ENCODE peak calls at places on chromosomes 11 and 22, in four cellular contexts. L is fibroblast of lung, G is AG04450, R is cardiac muscle cell. A is an unnamed sample.

GRCh38 chr11:66225054-66225453 is 43.4 kb upstream of the RAB1B start:
- DNase-seq in L (no peak), R (no peak), G (no peak), A (no peak)

GRCh38 chr22:24091551-24092420 is 80.7 kb downstream of the CABIN1 start:
- DNase-seq in R (peak), L (no peak), G (no peak), A (peak)

GRCh38 chr11:14974021-14974698 is 2.0 kb upstream of the CALCA start:
- DNase-seq in L (no peak), R (peak), G (no peak), A (no peak)

GRCh38 chr11:35682230-35683195 is 19.9 kb downstream of the TRIM44 start:
- DNase-seq in R (no peak), L (peak), G (no peak), A (no peak)

GRCh38 chr11:33461319-33461718 is 204.1 kb downstream of the HIPK3 start:
- DNase-seq in L (no peak), R (no peak), G (no peak), A (no peak)

GRCh38 chr11:18265949-18266348 is at the start of gene SAA1:
- DNase-seq in R (no peak), G (no peak), L (no peak), A (no peak)

GRCh38 chr11:132058211-132058772 is 687.9 kb downstream of the NTM start:
- DNase-seq in R (no peak), L (peak), G (no peak), A (peak)

GRCh38 chr11:113986351-113987140 is 11.6 kb downstream of the HTR3A start:
- DNase-seq in G (no peak), L (no peak), R (no peak), A (no peak)

GRCh38 chr11:32435511-32435946 is at the start of gene WT1:
- DNase-seq in G (no peak), L (no peak), R (peak), A (peak)

GRCh38 chr11:76661306-76661751 is 9.2 kb downstream of the LRRC32 start:
- DNase-seq in R (no peak), L (no peak), G (no peak), A (no peak)

GRCh38 chr11:77075425-77075905 is 8.7 kb downstream of the CAPN5 start:
- DNase-seq in L (no peak), G (no peak), R (no peak), A (no peak)

GRCh38 chr22:46710842-46711241 is 27.2 kb downstream of the CERK start:
- DNase-seq in G (no peak), L (no peak), R (no peak), A (no peak)

GRCh38 chr22:39906207-39906606 is 5.3 kb downstream of the GRAP2 start:
- DNase-seq in R (no peak), G (no peak), L (no peak), A (no peak)

GRCh38 chr11:110000045-110000502 is 93.1 kb upstream of the ZC3H12C start:
- DNase-seq in G (peak), L (peak), R (peak), A (no peak)

GRCh38 chr22:20180640-20181039 is 29.8 kb upstream of the CCDC188 start:
- DNase-seq in L (no peak), G (no peak), R (no peak), A (no peak)

GRCh38 chr11:78331711-78332110 is 85.9 kb downstream of the GAB2 start:
- DNase-seq in R (no peak), G (no peak), L (no peak), A (no peak)

GRCh38 chr22:41382098-41382578 is 396 bp downstream of the TEF start:
- DNase-seq in G (no peak), L (peak), R (peak), A (peak)

GRCh38 chr11:100932474-100933100 is 197.0 kb downstream of the PGR start:
- DNase-seq in G (no peak), R (no peak), L (peak), A (no peak)

GRCh38 chr11:128323381-128323780 is 264.0 kb downstream of the ETS1 start:
- DNase-seq in L (peak), R (peak), G (no peak), A (no peak)

GRCh38 chr11:117143390-117143789 is 697 bp upstream of the PAFAH1B2 start:
- DNase-seq in R (peak), L (peak), G (no peak), A (peak)

GRCh38 chr22:50305393-50305657 is 2.1 kb downstream of the PLXNB2 start:
- DNase-seq in G (no peak), L (no peak), R (no peak), A (no peak)

GRCh38 chr11:118658372-118659313 is 20.8 kb downstream of the TREH start:
- DNase-seq in G (no peak), R (no peak), L (peak), A (no peak)

GRCh38 chr11:45225961-45226871 is 59.9 kb downstream of the SYT13 start:
- DNase-seq in G (no peak), L (no peak), R (no peak), A (no peak)

GRCh38 chr11:88375927-88376470 is 38.5 kb upstream of the CTSC start:
- DNase-seq in R (no peak), L (no peak), G (no peak), A (no peak)

GRCh38 chr22:38927033-38927789 is 30.2 kb upstream of the APOBEC3A start:
- DNase-seq in R (peak), G (no peak), L (peak), A (peak)

GRCh38 chr22:17836977-17837742 is 62.9 kb upstream of the BID start:
- DNase-seq in G (no peak), R (no peak), L (no peak), A (no peak)

GRCh38 chr11:124276081-124276480 is 19.9 kb downstream of the OR8G5 start:
- DNase-seq in G (peak), R (no peak), L (peak), A (no peak)

GRCh38 chr11:61277186-61277972 is 17.7 kb downstream of the VWCE start:
- DNase-seq in G (no peak), L (no peak), R (no peak), A (no peak)

GRCh38 chr22:20566420-20567260 is 59.2 kb downstream of the MED15 start:
- DNase-seq in G (no peak), R (no peak), L (peak), A (no peak)

GRCh38 chr11:46361283-46362145 is 14.3 kb downstream of the DGKZ start:
- DNase-seq in G (no peak), L (peak), R (peak), A (peak)

GRCh38 chr11:102438311-102439062 is 14.1 kb downstream of the TMEM123 start:
- DNase-seq in G (no peak), L (no peak), R (no peak), A (no peak)

GRCh38 chr11:95024958-95025357 is at the start of gene KDM4E:
- DNase-seq in R (no peak), L (no peak), G (no peak), A (no peak)

DNA sequence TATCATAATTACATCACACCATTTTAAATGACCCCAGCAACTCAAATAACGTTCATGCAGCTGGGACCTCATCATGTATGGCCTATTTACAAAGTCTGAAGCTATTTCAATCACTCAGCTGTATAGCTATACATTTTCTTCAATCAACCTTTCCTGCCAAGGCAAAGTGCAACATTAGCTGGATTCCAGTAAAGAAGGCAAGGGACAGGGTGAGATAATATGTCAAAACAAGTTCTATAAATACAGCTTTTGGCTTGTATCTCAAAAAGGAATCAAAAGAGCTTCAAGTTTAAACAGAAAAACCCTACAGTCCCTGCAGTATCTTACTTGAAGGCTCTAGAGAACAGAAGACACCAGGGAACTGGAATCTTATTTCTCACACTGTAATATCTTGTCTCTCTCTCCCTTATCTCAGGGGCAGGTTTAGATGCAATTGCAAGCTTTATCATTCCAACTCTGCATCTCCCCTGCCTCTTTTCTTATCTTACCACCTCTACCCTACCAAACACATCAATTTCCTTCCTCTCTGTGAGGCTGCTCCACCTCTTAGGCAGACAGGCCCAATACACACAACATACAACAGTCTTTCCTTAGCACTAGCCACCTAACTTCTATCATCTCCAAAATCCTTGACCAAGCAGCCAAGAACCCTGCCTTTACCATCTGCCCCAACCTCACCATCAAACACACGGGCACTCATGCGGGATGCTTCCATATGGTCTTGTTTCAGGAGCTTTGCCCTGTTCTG is 34.5 kb downstream of the CELF1 start:
- DNase-seq in L (no peak), R (no peak), G (no peak), A (no peak)
- H3K27ac ChIP-seq in L (no peak), R (peak), G (no peak), A (no peak)

DNA sequence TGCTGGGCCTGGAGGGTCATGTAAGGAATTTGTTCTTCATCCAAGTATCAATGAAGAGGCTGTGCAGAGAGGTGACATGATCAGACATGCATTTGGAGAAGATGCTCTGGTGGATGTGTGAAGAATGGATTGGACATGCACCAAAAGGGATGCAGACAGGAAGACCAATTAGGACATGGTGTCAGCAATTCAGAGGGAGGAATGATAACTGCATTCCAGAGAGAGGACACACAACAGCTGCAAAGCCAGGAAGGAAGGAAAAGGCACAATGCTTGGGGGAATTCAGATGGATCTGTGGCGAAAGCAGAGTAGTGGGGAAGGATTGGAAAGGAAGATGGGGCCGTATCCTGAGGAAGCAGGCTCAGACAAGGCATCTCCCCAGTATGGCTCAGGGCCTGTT is 5.2 kb upstream of the ARRB1 start:
- DNase-seq in L (no peak), R (no peak), G (no peak), A (no peak)
- H3K4me3 ChIP-seq in L (no peak), R (no peak), G (no peak), A (no peak)

GRCh38 chr22:43860126-43860525 is 2.2 kb downstream of the SULT4A1 start:
- DNase-seq in L (no peak), R (no peak), G (no peak), A (no peak)

GRCh38 chr22:43861529-43861928 is 784 bp downstream of the SULT4A1 start:
- DNase-seq in G (no peak), R (no peak), L (peak), A (no peak)

GRCh38 chr22:43859621-43860020 is 2.7 kb downstream of the SULT4A1 start:
- DNase-seq in R (no peak), L (no peak), G (no peak), A (no peak)

GRCh38 chr22:43862074-43862881 is at the start of gene SULT4A1:
- DNase-seq in L (peak), G (no peak), R (peak), A (no peak)

DNA sequence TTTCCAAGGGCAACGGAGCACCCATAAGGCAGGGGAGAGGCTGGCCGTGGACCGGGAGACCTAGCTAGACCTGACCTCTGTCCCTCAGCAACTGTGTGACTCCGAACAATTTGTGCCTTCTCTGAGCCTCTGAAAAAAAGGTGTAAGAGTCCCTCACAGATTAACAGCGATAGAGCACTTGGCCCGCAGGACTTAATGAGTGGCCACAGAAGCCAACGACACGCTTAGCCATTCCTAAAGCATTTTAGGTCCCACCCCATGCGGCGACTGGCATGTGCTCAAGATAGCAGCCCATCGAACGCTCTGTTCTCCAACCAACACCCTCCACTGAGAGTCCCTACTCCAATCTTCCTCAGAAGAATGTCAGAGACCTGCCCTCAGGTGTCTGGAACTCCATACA is 1.5 kb downstream of the SULT4A1 start:
- DNase-seq in R (no peak), L (no peak), G (no peak), A (no peak)
- TF ChIP-seq CTCF in R (no peak), L (no peak), G (no peak), A (no peak)

GRCh38 chr22:26477341-26477731 is 6.2 kb downstream of the HPS4 start:
- DNase-seq in G (no peak), L (no peak), R (no peak), A (no peak)
- H3K27ac ChIP-seq in G (peak), L (no peak), R (no peak), A (no peak)

DNA sequence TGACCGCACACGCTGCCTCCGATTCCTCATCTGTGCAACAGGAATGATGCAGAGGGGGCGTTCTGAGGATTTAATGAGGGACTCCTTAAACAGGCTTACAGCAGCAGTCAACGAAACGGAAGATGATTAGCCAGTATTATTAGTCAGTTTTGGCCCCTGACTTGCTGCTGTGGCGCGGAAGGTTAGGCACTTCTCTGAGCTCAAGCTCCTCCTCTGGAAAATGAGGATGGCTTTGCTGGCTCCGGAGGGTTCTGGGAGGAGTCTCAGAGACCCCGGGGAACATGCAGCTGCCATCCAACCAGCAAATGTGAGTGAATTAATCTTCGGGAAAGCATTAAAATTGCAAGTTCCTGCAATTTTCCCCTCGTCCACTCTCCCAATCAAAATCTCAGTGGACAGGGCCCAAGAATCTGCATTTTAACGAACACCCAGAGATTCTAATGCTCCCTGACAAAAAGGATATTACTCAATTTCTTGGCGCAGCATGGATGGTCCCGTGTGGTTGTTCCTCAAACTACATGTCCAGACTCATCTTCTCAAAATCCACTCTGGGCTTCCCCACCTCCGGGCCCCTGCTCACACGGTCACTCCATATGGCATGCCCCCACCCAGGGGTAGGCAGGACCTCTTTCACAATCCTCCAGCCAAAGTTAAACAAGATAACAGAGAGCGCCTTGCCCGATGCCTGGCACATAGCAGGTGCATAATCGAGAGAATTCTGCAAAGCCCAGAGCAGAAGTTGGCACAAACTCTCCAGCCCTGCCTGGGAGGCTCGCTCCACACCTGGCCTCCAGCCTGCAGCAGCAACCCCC is 6.4 kb downstream of the ELFN2 start:
- DNase-seq in G (no peak), L (no peak), R (no peak), A (no peak)
- H3K4me3 ChIP-seq in G (peak), L (no peak), R (no peak), A (peak)

GRCh38 chr11:8360086-8360828 is 96.6 kb upstream of the LMO1 start:
- DNase-seq in R (no peak), L (no peak), G (no peak), A (no peak)
- TF ChIP-seq CTCF in R (no peak), L (no peak), G (no peak), A (no peak)

DNA sequence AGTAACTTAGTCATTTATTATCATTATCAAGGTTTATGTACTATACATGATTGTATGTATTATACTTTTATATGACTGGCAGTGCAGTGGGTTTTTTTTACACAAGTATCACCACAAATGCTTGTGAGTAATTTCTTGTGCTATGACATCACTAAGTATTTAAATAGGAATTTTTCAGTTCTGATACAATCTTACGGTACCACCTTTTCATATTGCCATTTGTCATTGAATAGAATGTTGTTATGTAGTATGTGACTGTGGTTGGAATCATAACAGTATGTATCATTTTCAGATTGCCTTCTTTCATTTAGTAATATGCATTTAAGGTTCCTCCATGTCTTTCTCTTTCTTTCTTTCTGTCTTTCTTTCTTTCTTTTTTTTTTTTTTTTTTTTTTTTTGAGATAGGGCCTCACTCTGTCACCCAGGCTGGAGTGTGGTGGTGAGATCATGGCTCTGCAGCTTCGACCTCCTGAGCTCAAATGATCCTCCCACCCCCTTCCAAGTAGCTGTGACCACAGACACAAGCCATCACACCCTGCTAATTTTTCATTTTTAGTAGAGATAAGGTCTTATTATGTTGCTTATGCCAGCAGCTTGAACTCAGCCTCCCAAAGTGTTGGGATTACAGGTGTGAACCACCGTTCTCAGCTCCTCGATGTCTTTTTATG is 18.6 kb downstream of the ATM start:
- DNase-seq in G (no peak), R (no peak), L (no peak), A (no peak)
- H3K27ac ChIP-seq in G (no peak), R (no peak), L (no peak), A (no peak)

A was measured in heart left ventricle.